ENCODE peak calls at places on chromosomes 3 and 15, in seven cellular contexts. Q is fibroblast of villous mesenchyme, O is GM20000, E is foreskin fibroblast, H is AG09309, M is foreskin keratinocyte, V is cardiac muscle cell. P is an unnamed sample.

GRCh38 chr15:97692317-97693015 is 268.0 kb upstream of the ARRDC4 start:
- DNase-seq in H (no peak), V (no peak), O (no peak), M (no peak), Q (no peak), E (no peak), P (no peak)

GRCh38 chr3:143124683-143125520 is 5.3 kb downstream of the CHST2 start:
- DNase-seq in O (no peak), H (no peak), M (no peak), V (peak; percentile 9), E (peak; percentile 46), Q (peak; percentile 39), P (no peak)

GRCh38 chr15:79091204-79091867 is 756 bp upstream of the RASGRF1 start:
- DNase-seq in V (peak; percentile 19), O (peak; percentile 44), E (peak; percentile 41), M (peak; percentile 16), Q (peak; percentile 7), H (no peak), P (no peak)

GRCh38 chr15:52527898-52528464 is 699 bp downstream of the MYO5A start:
- DNase-seq in O (peak; percentile 56), H (no peak), V (peak; percentile 25), Q (no peak), M (no peak), E (peak; percentile 77), P (no peak)

GRCh38 chr3:4574426-4574965 is 81.3 kb downstream of the ITPR1 start:
- DNase-seq in E (no peak), M (no peak), Q (no peak), O (no peak), V (no peak), H (no peak), P (no peak)

GRCh38 chr15:20353966-20354883 is 187.4 kb downstream of the GOLGA6L6 start:
- DNase-seq in O (peak; percentile 37), H (no peak), Q (no peak), M (no peak), V (no peak), E (no peak), P (no peak)

GRCh38 chr3:173128633-173129032 is 12.4 kb downstream of the SPATA16 start:
- DNase-seq in V (no peak), E (no peak), Q (no peak), H (no peak), O (no peak), M (no peak), P (no peak)

GRCh38 chr3:15889936-15890335 is 92.2 kb upstream of the ANKRD28 start:
- DNase-seq in O (no peak), H (no peak), M (no peak), Q (no peak), V (no peak), E (no peak), P (no peak)

GRCh38 chr15:69578792-69579587 is 126.4 kb downstream of the RPLP1 start:
- DNase-seq in O (no peak), Q (no peak), V (no peak), H (no peak), M (no peak), E (no peak), P (no peak)

GRCh38 chr3:105836533-105836932 is 32.3 kb downstream of the CBLB start:
- DNase-seq in O (peak; percentile 40), H (peak; percentile 71), Q (peak; percentile 84), M (no peak), E (peak; percentile 86), V (peak; percentile 89), P (no peak)

GRCh38 chr3:37987751-37988179 is 2.8 kb upstream of the VILL start:
- DNase-seq in M (no peak), Q (peak; percentile 17), H (no peak), E (no peak), V (no peak), O (no peak), P (no peak)

GRCh38 chr3:172213765-172214358 is 174.5 kb downstream of the FNDC3B start:
- DNase-seq in H (no peak), V (no peak), E (no peak), O (no peak), M (no peak), Q (no peak), P (no peak)

GRCh38 chr15:67329984-67330733 is 75.6 kb downstream of the IQCH start:
- DNase-seq in H (no peak), V (peak; percentile 12), E (no peak), M (no peak), O (no peak), Q (no peak), P (no peak)

GRCh38 chr3:112167758-112168157 is 34.7 kb upstream of the GCSAM start:
- DNase-seq in O (peak; percentile 58), M (no peak), H (no peak), V (no peak), E (no peak), Q (no peak), P (no peak)

GRCh38 chr3:66561374-66561773 is 60.6 kb upstream of the LRIG1 start:
- DNase-seq in O (no peak), E (peak; percentile 43), Q (no peak), H (no peak), M (no peak), V (no peak), P (no peak)

GRCh38 chr3:167866321-167866720 is 130.8 kb downstream of the SERPINI1 start:
- DNase-seq in M (no peak), H (no peak), V (no peak), O (no peak), Q (no peak), E (no peak), P (no peak)

DNA sequence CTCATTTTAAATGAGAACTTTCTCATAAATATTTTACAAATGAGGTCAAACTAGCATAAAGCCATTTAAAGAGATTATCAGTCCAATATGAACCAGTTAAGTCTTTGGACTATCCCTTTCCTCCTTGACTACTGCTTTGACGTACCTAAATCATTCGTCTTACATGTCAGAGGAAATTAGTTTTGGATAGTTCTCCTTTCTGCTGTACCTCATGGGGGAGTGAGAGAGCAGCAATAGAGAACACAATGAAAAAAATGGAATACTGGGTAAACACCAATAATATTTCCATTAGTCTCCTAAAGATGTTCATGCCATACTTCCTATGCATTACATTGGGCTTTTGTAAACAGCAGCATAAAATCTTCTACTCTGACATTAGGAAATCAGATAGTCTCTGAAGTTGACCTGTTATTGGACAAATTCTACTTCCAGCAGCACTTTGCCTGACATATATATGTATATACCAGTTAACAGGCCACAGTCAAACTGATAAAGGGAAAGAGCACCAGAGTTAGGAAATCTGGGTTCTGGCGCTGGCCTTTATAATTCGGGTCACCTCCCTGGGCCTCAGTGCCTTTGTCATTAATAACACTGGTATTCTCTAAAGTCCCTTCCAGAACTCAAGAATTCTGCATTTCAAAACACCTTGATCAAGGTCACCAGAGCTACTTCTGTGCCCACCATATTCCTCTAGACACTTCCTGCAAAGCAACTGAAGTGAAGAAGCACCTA is 26.8 kb downstream of the TIMMDC1 start:
- DNase-seq in E (peak; percentile 57), M (no peak), Q (no peak), H (no peak), O (no peak), V (peak; percentile 43), P (no peak)
- TF ChIP-seq CTCF in E (peak; percentile 42), M (peak; percentile 56), Q (peak; percentile 51), H (peak; percentile 49), O (peak; percentile 8), V (peak; percentile 51), P (peak; percentile 20)

GRCh38 chr3:141542989-141543388 is 56.2 kb downstream of the RASA2 start:
- DNase-seq in M (no peak), V (no peak), Q (no peak), E (no peak), H (no peak), O (no peak), P (no peak)
- TF ChIP-seq CTCF in M (no peak), V (no peak), Q (no peak), E (no peak), H (no peak), O (no peak), P (no peak)

DNA sequence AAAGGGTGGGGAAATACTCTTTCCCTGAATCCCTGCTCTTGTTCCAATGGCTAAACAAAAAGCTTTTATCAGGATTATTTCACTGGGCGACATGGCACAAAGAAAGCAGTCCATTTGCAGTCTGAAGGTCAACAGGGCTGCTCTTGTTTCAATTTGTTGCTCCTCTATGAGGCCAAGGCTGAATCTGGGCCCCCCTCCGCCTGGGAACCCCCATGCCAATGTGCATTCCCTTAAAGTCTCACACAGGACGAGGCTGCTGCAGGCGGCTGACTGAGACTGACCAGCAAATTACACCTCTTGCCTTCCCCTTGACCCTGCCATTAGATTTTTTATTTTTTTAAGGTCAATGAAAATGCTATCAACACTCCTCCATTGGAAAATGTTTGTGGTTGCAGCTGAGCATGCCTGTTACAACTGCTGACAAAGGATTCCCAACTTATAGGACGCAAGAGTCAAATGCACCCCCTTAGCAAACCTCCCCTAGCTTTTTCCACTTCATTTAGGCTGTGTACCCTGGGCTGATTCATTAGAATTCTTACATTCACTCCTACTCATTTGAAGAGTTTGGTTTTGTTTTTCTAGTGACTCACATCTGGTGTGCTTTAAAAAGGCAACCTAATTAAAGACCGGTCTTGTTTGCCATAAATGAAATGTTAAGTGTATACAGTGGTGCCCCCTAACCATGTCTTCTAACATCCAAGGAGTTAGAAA is 60.8 kb upstream of the ARHGEF3 start:
- DNase-seq in E (peak; percentile 74), Q (peak; percentile 71), O (peak; percentile 36), H (peak; percentile 33), V (peak; percentile 89), M (no peak), P (no peak)
- TF ChIP-seq CTCF in E (no peak), Q (no peak), O (no peak), H (no peak), V (no peak), M (no peak), P (no peak)

GRCh38 chr15:100218411-100218810 is 123.4 kb downstream of the ADAMTS17 start:
- DNase-seq in E (no peak), H (no peak), V (peak; percentile 25), O (no peak), Q (no peak), M (no peak), P (no peak)

GRCh38 chr15:100222349-100222715 is 119.4 kb downstream of the ADAMTS17 start:
- DNase-seq in V (no peak), H (no peak), M (peak; percentile 15), O (no peak), E (no peak), Q (no peak), P (no peak)

GRCh38 chr15:100221461-100222348 is 120.1 kb downstream of the ADAMTS17 start:
- DNase-seq in Q (no peak), M (peak; percentile 26), H (no peak), E (no peak), V (peak; percentile 62), O (no peak), P (no peak)

GRCh38 chr15:100216177-100216576 is 125.6 kb downstream of the ADAMTS17 start:
- DNase-seq in O (no peak), E (no peak), H (no peak), V (peak; percentile 65), Q (no peak), M (no peak), P (no peak)

DNA sequence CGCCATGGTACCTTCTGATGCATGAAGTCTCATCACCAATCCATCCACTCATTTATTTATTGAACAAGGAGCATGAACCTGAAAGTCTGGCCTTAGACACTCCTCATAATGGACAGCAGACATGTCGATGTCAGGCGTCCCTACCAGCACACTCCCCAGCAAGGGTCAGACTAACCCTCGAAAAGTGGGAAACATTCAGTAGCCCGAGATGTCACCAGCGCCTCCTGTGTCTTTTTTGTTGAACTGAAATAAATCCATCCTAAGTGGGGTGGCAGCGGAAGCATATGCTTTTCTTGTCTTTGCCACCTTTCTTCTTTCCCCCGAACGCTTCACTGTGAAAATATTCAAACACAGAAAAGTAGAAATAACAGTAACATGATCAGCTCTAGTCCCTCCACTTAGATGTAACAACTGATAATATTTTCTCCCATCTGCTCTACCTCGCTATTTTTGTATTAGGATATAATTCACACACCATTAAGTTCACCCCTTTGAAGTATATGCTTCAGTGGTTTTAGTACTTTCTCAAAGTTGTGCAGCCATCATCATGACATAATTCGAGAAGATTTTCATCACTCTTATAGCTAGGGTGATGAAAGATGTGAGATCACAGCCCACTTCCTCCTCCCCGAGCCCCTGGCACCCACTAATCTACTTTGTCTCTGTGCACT is 121.6 kb downstream of the ADAMTS17 start:
- DNase-seq in M (no peak), Q (no peak), V (no peak), E (no peak), H (no peak), O (no peak), P (no peak)
- TF ChIP-seq CTCF in M (no peak), Q (no peak), V (no peak), E (no peak), H (no peak), O (no peak), P (no peak)

P was measured in D721Med.